ENCODE peak calls at places on chromosomes 11 and 22, in nine cellular contexts. L is RWPE1; P is LHCN-M2; M is occipital lobe; G is IMR-90; O is stimulated activated CD8-positive, alpha-beta memory T cell treated with anti-CD3 and anti-CD28 coated beads, Interleukin-15, amount 100 ng/mL, for 48 hours; V is activated CD4-positive, alpha-beta T cell treated with anti-CD3 and anti-CD28 coated beads for 4 hours; I is GM23338; H is EH. K is an unnamed sample.

GRCh38 chr22:38966942-38967341 is 9.5 kb downstream of the APOBEC3A start:
- DNase-seq in H (no peak), V (no peak), I (no peak), M (no peak), O (no peak), P (no peak), L (no peak), G (no peak), K (no peak)

GRCh38 chr11:114412946-114413345 is 12.5 kb downstream of the RBM7 start:
- DNase-seq in G (no peak), O (no peak), P (no peak), L (no peak), I (peak; percentile 11), M (no peak), H (no peak), V (no peak), K (no peak)

GRCh38 chr11:117766576-117766975 is 30.4 kb downstream of the DSCAML1 start:
- DNase-seq in P (no peak), G (no peak), H (no peak), L (no peak), O (no peak), M (no peak), I (no peak), V (no peak), K (no peak)

GRCh38 chr22:45688606-45689080 is 17.0 kb downstream of the ATXN10 start:
- DNase-seq in O (no peak), G (peak; percentile 90), M (no peak), L (peak; percentile 42), I (no peak), H (peak; percentile 96), V (no peak), P (peak; percentile 76), K (peak; percentile 94)

GRCh38 chr11:124900464-124900863 is 2.8 kb upstream of the ROBO4 start:
- DNase-seq in G (peak; percentile 93), I (no peak), V (no peak), O (no peak), L (peak; percentile 89), H (peak; percentile 95), P (peak; percentile 94), M (no peak), K (peak; percentile 92)

GRCh38 chr11:121763526-121763925 is 310.8 kb upstream of the SORL1-AS1 start:
- DNase-seq in L (no peak), G (no peak), O (no peak), V (no peak), H (no peak), I (no peak), M (no peak), P (no peak), K (no peak)

GRCh38 chr11:102320679-102321078 is 3.4 kb downstream of the BIRC3 start:
- DNase-seq in L (no peak), H (no peak), O (no peak), V (no peak), M (no peak), I (no peak), P (peak; percentile 62), G (no peak), K (no peak)

GRCh38 chr11:69909561-69910518 is 90.6 kb upstream of the FGF3 start:
- DNase-seq in M (no peak), O (no peak), V (no peak), P (no peak), G (no peak), L (no peak), I (peak; percentile 66), H (no peak), K (no peak)

GRCh38 chr11:83008581-83008923 is 63.1 kb downstream of the RAB30 start:
- DNase-seq in H (peak; percentile 83), M (no peak), V (no peak), O (no peak), G (peak; percentile 70), L (no peak), P (peak; percentile 47), I (no peak), K (peak; percentile 66)

GRCh38 chr11:63855975-63856374 is 17.1 kb downstream of the MARK2 start:
- DNase-seq in M (no peak), O (no peak), G (no peak), H (no peak), L (no peak), I (no peak), V (no peak), P (no peak), K (no peak)

GRCh38 chr22:42887523-42888507 is 30.7 kb upstream of the ARFGAP3 start:
- DNase-seq in P (peak; percentile 26), I (no peak), G (no peak), L (no peak), M (no peak), H (no peak), O (no peak), V (no peak), K (no peak)

GRCh38 chr11:132607575-132607974 is 924.7 kb downstream of the OPCML start:
- DNase-seq in V (no peak), H (no peak), G (no peak), P (no peak), M (no peak), O (no peak), I (no peak), L (no peak), K (no peak)

GRCh38 chr22:47933226-47933625 is 1170.8 kb downstream of the TBC1D22A start:
- DNase-seq in O (no peak), M (no peak), G (no peak), H (no peak), V (no peak), P (no peak), I (no peak), L (no peak), K (no peak)

GRCh38 chr11:83545911-83546310 is 259.7 kb upstream of the CCDC90B start:
- DNase-seq in V (no peak), M (no peak), L (no peak), I (no peak), P (no peak), H (no peak), O (no peak), G (no peak), K (no peak)

GRCh38 chr11:13009921-13010736 is 1.0 kb downstream of the RASSF10 start:
- DNase-seq in G (peak; percentile 7), H (peak; percentile 8), L (peak; percentile 24), I (peak; percentile 68), M (no peak), O (no peak), P (no peak), V (no peak), K (peak; percentile 36)

GRCh38 chr11:16611395-16612233 is 126.8 kb upstream of the C11orf58 start:
- DNase-seq in O (no peak), L (no peak), V (no peak), P (no peak), I (peak; percentile 51), G (no peak), H (no peak), M (no peak), K (no peak)

GRCh38 chr11:46119352-46120216 is 1.7 kb downstream of the PHF21A start:
- DNase-seq in V (peak; percentile 57), P (peak; percentile 66), L (peak; percentile 29), H (peak; percentile 65), G (peak; percentile 74), I (peak; percentile 60), O (peak; percentile 42), M (peak; percentile 27), K (peak; percentile 73)

GRCh38 chr11:112128483-112129121 is 35.3 kb downstream of the IL18 start:
- DNase-seq in V (no peak), P (peak; percentile 80), H (peak; percentile 95), O (no peak), L (peak; percentile 72), I (no peak), G (peak; percentile 85), M (no peak), K (peak; percentile 94)

GRCh38 chr11:120229451-120230424 is 10.2 kb upstream of the POU2F3 start:
- DNase-seq in L (peak; percentile 63), O (no peak), G (peak; percentile 29), P (no peak), I (peak; percentile 76), M (no peak), H (peak; percentile 46), V (no peak), K (peak; percentile 42)

GRCh38 chr11:11349870-11350325 is 3.2 kb downstream of the CSNK2A3 start:
- DNase-seq in H (peak; percentile 94), I (no peak), V (no peak), M (no peak), L (peak; percentile 26), O (no peak), P (peak; percentile 98), G (peak; percentile 90), K (peak; percentile 15)

GRCh38 chr11:68312117-68312779 is at the start of gene LRP5:
- DNase-seq in V (no peak), G (peak; percentile 10), M (no peak), O (no peak), I (peak; percentile 42), L (peak; percentile 48), H (peak; percentile 50), P (no peak), K (peak; percentile 29)

GRCh38 chr11:44737222-44737621 is 10.5 kb downstream of the TSPAN18 start:
- DNase-seq in V (no peak), I (no peak), G (no peak), O (no peak), H (no peak), L (no peak), P (no peak), M (no peak), K (no peak)

GRCh38 chr11:76762867-76763572 is 20.1 kb upstream of the TSKU start:
- DNase-seq in P (no peak), O (no peak), H (no peak), I (no peak), L (no peak), M (no peak), G (no peak), V (no peak), K (no peak)

GRCh38 chr22:35560824-35561223 is 20.2 kb downstream of the RASD2 start:
- DNase-seq in H (no peak), G (no peak), M (no peak), L (no peak), O (no peak), P (no peak), I (no peak), V (no peak), K (no peak)

GRCh38 chr11:64526795-64527194 is 64.2 kb upstream of the SLC22A12 start:
- DNase-seq in L (no peak), H (no peak), I (no peak), M (no peak), P (no peak), V (no peak), G (no peak), O (no peak), K (no peak)

GRCh38 chr11:79393362-79394043 is 47.3 kb downstream of the TENM4 start:
- DNase-seq in L (no peak), H (peak; percentile 54), V (no peak), O (no peak), P (no peak), M (no peak), G (no peak), I (peak; percentile 54), K (peak; percentile 68)

GRCh38 chr22:49934891-49935557 is 16.6 kb downstream of the CRELD2 start:
- DNase-seq in G (peak; percentile 39), M (no peak), O (peak; percentile 86), P (peak; percentile 22), L (peak; percentile 41), H (peak; percentile 67), I (peak; percentile 86), V (peak; percentile 96), K (peak; percentile 51)

GRCh38 chr11:66891849-66892660 is 35.2 kb downstream of the LRFN4 start:
- DNase-seq in P (peak; percentile 98), L (peak; percentile 95), H (peak; percentile 97), G (peak; percentile 99), I (peak; percentile 40), V (peak; percentile 30), M (peak; percentile 59), O (peak; percentile 67), K (peak; percentile 99)

GRCh38 chr11:2316169-2316962 is 14.6 kb downstream of the TSPAN32 start:
- DNase-seq in H (no peak), V (no peak), G (no peak), I (no peak), O (no peak), L (no peak), M (no peak), P (no peak), K (no peak)

GRCh38 chr11:45388472-45388871 is 102.3 kb upstream of the SYT13 start:
- DNase-seq in V (no peak), M (no peak), G (no peak), P (no peak), L (no peak), I (no peak), O (no peak), H (no peak), K (no peak)

GRCh38 chr22:21940521-21940920 is 12.1 kb downstream of the PPM1F start:
- DNase-seq in L (no peak), M (no peak), G (no peak), V (no peak), H (no peak), I (no peak), P (peak; percentile 99), O (no peak), K (peak; percentile 52)